ENCODE peak calls at places on chromosomes 2 and 18, in five cellular contexts. Q is K562, X is SK-N-SH, E is HepG2, M is GM12878. J is an unnamed sample.

GRCh38 chr2:129768485-129769258 is 210.8 kb upstream of the RAB6C start:
- DNase-seq in Q (no peak), X (no peak), E (no peak), M (no peak), J (no peak)

GRCh38 chr2:226661789-226662545 is 137.7 kb downstream of the IRS1 start:
- DNase-seq in Q (no peak), X (no peak), E (no peak), M (no peak), J (peak; percentile 88)

GRCh38 chr2:196230051-196230450 is 58.7 kb upstream of the STK17B start:
- DNase-seq in Q (no peak), X (no peak), E (no peak), M (no peak), J (no peak)

GRCh38 chr2:73333564-73333963 is 40.2 kb upstream of the EGR4 start:
- DNase-seq in Q (no peak), X (no peak), E (peak; percentile 50), M (no peak), J (no peak)

GRCh38 chr2:231182500-231182899 is 15.9 kb upstream of the ARMC9 start:
- DNase-seq in Q (peak; percentile 23), X (no peak), E (no peak), M (no peak), J (no peak)

GRCh38 chr18:2653467-2653866 is 2.1 kb upstream of the SMCHD1 start:
- DNase-seq in Q (no peak), X (no peak), E (no peak), M (no peak), J (no peak)

GRCh38 chr2:237128026-237128703 is 42.5 kb downstream of the COPS8 start:
- DNase-seq in Q (no peak), X (peak; percentile 28), E (peak; percentile 22), M (no peak), J (peak; percentile 77)

GRCh38 chr18:1296237-1296636 is 391.6 kb downstream of the ADCYAP1 start:
- DNase-seq in Q (no peak), X (no peak), E (no peak), M (no peak), J (no peak)

GRCh38 chr2:205800804-205801203 is 118.5 kb downstream of the NRP2 start:
- DNase-seq in Q (no peak), X (no peak), E (no peak), M (no peak), J (no peak)

GRCh38 chr2:197054437-197054836 is 127.9 kb upstream of the PGAP1 start:
- DNase-seq in Q (no peak), X (no peak), E (no peak), M (no peak), J (no peak)

GRCh38 chr2:45968946-45969584 is 317.6 kb downstream of the PRKCE start:
- DNase-seq in Q (no peak), X (no peak), E (no peak), M (no peak), J (no peak)

GRCh38 chr2:105490956-105491355 is 92.1 kb upstream of the FHL2 start:
- DNase-seq in Q (no peak), X (no peak), E (no peak), M (no peak), J (no peak)

GRCh38 chr2:30296496-30296895 is 65.2 kb downstream of the LBH start:
- DNase-seq in Q (no peak), X (no peak), E (no peak), M (no peak), J (no peak)

GRCh38 chr2:124590001-124590400 is 564.9 kb downstream of the CNTNAP5 start:
- DNase-seq in Q (no peak), X (no peak), E (no peak), M (no peak), J (no peak)

DNA sequence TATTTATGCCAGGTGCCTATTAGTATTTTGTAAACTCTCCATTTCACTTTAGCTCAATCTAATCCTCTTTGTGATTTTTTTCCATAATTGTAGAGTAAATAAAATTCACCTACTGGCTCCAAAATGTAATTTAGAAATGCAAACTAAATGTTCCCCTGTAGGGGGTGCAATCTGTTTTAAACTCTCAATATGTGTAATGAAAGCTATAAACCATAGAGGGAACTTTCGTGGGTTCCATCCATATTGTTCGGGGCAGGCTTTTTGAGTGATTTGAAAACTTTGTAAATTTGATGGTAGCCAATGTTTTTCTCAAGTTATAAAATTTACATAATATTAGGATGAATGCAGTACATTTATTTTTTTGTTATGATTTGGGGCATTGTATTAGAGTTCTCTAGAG is 49.4 kb downstream of the TSPYL6 start:
- DNase-seq in Q (peak; percentile 22), X (peak; percentile 48), E (peak; percentile 50), M (no peak), J (peak; percentile 37)
- TF ChIP-seq ZBTB33 in Q (no peak), X (no peak), E (no peak), M (no peak), J (no peak)

GRCh38 chr2:10254373-10255188 is 48.1 kb upstream of the HPCAL1 start:
- DNase-seq in Q (peak; percentile 79), X (peak; percentile 68), E (no peak), M (no peak), J (no peak)
- TF ChIP-seq RAD21 in Q (no peak), X (no peak), E (no peak), M (no peak), J (no peak)

DNA sequence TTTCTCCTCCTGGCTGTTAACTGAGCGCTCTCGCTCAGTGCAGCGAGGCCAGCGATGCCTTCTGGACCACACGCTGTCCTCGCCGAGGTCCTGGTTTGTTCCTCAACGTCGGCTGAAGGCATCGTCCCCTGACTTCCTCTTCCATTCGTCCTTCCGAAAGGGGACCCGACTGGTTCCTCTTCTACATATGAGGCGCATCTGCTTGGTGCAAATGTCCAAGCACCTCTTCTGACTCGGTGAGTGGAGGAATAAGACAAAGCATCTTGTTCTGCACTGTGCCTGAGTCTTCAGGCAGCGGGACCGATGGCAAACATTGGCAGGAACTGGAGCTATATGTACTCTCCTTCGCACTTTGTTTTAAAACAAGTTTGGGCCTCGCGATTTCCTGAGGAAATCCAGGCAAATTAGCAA is 651 bp upstream of the KCNS3 start:
- DNase-seq in Q (no peak), X (peak; percentile 41), E (no peak), M (no peak), J (no peak)
- TF ChIP-seq ZBTB33 in Q (no peak), X (no peak), E (no peak), M (no peak), J (no peak)

DNA sequence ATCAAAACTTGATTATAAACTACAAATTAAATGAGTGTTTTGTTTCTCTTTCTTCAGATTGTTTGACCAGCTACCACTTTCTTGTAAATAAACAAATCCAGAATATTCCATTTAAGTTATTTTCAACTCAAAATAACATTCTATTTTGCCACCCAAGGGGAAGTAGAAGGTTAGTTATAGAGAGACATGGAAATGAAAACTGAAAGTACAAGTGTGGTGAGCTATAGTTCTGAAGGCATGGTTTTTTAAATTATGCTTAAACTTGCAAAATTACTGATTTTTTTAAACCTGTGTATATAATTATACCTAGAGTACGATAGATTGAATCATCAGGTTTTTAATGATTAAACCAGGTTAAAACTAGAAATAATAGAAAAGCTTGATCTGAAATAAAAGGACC is 327.5 kb upstream of the PKDCC start:
- DNase-seq in Q (no peak), X (no peak), E (no peak), M (no peak), J (no peak)
- TF ChIP-seq RAD21 in Q (no peak), X (no peak), E (no peak), M (no peak), J (no peak)

GRCh38 chr18:6255121-6255742 is 159.5 kb downstream of the L3MBTL4 start:
- DNase-seq in Q (no peak), X (no peak), E (no peak), M (no peak), J (no peak)

GRCh38 chr18:6251084-6251483 is 163.6 kb downstream of the L3MBTL4 start:
- DNase-seq in Q (no peak), X (no peak), E (no peak), M (no peak), J (no peak)

GRCh38 chr18:6257950-6258349 is 156.8 kb downstream of the L3MBTL4 start:
- DNase-seq in Q (no peak), X (no peak), E (peak; percentile 14), M (no peak), J (no peak)

GRCh38 chr18:6261938-6262337 is 152.8 kb downstream of the L3MBTL4 start:
- DNase-seq in Q (no peak), X (no peak), E (no peak), M (no peak), J (no peak)

GRCh38 chr18:6256521-6256920 is 158.2 kb downstream of the L3MBTL4 start:
- DNase-seq in Q (no peak), X (no peak), E (no peak), M (no peak), J (no peak)
- TF ChIP-seq ZBTB33 in Q (no peak), X (no peak), E (no peak), M (no peak), J (no peak)

DNA sequence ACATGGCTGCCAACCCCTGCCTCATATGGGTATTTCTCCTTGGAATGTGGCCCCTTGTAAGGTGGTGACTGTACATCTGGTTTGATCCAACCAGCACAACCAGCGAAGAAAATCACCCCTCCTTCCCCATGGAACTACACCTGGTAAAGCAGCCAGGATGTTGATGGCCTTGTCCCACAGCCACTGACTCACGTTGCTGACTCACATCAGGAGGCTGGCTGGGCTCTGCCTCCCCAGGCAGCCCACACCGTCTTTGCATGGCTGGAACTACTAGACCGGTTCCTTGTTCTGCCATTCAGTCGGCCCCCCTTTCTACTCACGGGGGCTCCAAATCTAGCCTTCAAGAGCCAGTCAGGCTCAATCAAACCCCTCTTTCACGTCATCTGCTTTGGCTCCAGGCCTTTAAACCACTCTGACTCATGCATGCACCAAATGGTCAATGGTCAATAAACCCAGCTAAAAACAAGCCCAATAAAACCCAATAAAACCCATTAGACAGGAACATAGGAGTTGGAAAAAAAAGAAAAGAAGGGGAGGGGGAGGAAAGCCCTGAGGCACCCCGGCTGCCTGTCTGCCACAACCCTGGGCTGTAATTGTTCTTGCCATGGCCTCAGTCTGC is 114.8 kb downstream of the PLB1 start:
- DNase-seq in Q (peak; percentile 24), X (no peak), E (peak; percentile 36), M (no peak), J (peak; percentile 86)
- TF ChIP-seq RAD21 in Q (no peak), X (no peak), E (no peak), M (no peak), J (no peak)

DNA sequence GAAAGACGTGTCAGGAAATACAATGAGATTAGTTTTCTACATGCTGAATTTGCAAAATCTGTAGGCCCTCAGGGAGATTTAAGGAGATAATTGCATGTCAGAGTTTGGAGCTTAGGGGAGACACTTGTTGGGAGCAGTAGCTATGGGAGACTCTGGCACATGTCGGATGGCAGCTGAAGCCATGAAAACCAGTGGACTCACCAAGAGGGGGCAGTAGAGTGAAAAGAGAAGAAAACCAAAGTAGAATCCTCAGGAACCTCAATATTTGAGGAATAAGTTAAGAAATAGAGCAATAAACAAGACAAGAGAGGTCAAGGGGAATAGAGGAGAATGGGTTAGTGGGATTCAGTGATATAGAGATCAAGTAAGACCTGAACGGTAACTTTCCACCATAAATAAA is 24.8 kb downstream of the RUFY4 start:
- DNase-seq in Q (no peak), X (no peak), E (no peak), M (no peak), J (no peak)
- TF ChIP-seq ZBTB33 in Q (no peak), X (no peak), E (no peak), M (no peak), J (no peak)

J was measured in HCT116.